ENCODE peak calls at places on chromosomes 11 and 22, in five cellular contexts. X is neural crest cell, T is heart left ventricle, R is sigmoid colon, S is Peyer's patch. Y is an unnamed sample.

GRCh38 chr11:26322335-26323067 is 9.4 kb upstream of the ANO3 start:
- DNase-seq in X (no peak), T (no peak), R (no peak), S (no peak), Y (no peak)

GRCh38 chr11:126415128-126415527 is 59.6 kb downstream of the ST3GAL4 start:
- DNase-seq in X (no peak), T (peak; percentile 83), R (peak; percentile 97), S (peak; percentile 71), Y (peak; percentile 92)

GRCh38 chr11:103903621-103904323 is 132.7 kb upstream of the DDI1 start:
- DNase-seq in X (no peak), T (no peak), R (no peak), S (no peak), Y (no peak)

GRCh38 chr22:48478124-48478523 is 1349.5 kb downstream of the BRD1 start:
- DNase-seq in X (no peak), T (no peak), R (no peak), S (no peak), Y (peak; percentile 61)

GRCh38 chr11:134024420-134025085 is 44.3 kb upstream of the JAM3 start:
- DNase-seq in X (no peak), T (no peak), R (no peak), S (no peak), Y (no peak)

GRCh38 chr22:25357606-25358420 is 138.4 kb downstream of the CRYBB2 start:
- DNase-seq in X (no peak), T (no peak), R (peak; percentile 55), S (no peak), Y (peak; percentile 46)

GRCh38 chr11:1060885-1061616 is 13.6 kb upstream of the MUC2 start:
- DNase-seq in X (no peak), T (no peak), R (no peak), S (peak; percentile 89), Y (peak; percentile 79)

GRCh38 chr11:113261709-113262475 is 52.5 kb upstream of the TTC12 start:
- DNase-seq in X (no peak), T (no peak), R (no peak), S (no peak), Y (no peak)

GRCh38 chr22:46735747-46736608 is 2.1 kb downstream of the CERK start:
- DNase-seq in X (no peak), T (no peak), R (no peak), S (peak; percentile 50), Y (peak; percentile 59)

GRCh38 chr11:71139516-71140205 is 112.7 kb downstream of the SHANK2 start:
- DNase-seq in X (no peak), T (peak; percentile 28), R (peak; percentile 78), S (no peak), Y (peak; percentile 92)

GRCh38 chr22:50224071-50224470 is 20.8 kb downstream of the TUBGCP6 start:
- DNase-seq in X (no peak), T (no peak), R (no peak), S (no peak), Y (no peak)

GRCh38 chr11:93537022-93537421 is 6.2 kb downstream of the SMCO4 start:
- DNase-seq in X (no peak), T (peak; percentile 71), R (no peak), S (no peak), Y (no peak)

GRCh38 chr11:130118165-130118564 is 41.4 kb upstream of the ST14 start:
- DNase-seq in X (no peak), T (no peak), R (no peak), S (no peak), Y (no peak)

GRCh38 chr11:61577383-61578118 is 3.3 kb downstream of the SYT7 start:
- DNase-seq in X (peak; percentile 34), T (peak; percentile 42), R (no peak), S (no peak), Y (no peak)
- TF ChIP-seq CTCF in X (peak; percentile 45), T (peak; percentile 50), R (no peak), S (no peak), Y (peak; percentile 32)

GRCh38 chr22:41481925-41482318 is 13.0 kb downstream of the ACO2 start:
- DNase-seq in X (no peak), T (no peak), R (no peak), S (peak; percentile 24), Y (no peak)

GRCh38 chr22:41482319-41482935 is 13.5 kb downstream of the ACO2 start:
- DNase-seq in X (no peak), T (no peak), R (no peak), S (no peak), Y (no peak)

GRCh38 chr22:41479671-41480396 is 10.9 kb downstream of the ACO2 start:
- DNase-seq in X (peak; percentile 12), T (no peak), R (no peak), S (no peak), Y (no peak)

GRCh38 chr22:41480397-41480735 is 11.4 kb downstream of the ACO2 start:
- DNase-seq in X (no peak), T (no peak), R (no peak), S (no peak), Y (no peak)

DNA sequence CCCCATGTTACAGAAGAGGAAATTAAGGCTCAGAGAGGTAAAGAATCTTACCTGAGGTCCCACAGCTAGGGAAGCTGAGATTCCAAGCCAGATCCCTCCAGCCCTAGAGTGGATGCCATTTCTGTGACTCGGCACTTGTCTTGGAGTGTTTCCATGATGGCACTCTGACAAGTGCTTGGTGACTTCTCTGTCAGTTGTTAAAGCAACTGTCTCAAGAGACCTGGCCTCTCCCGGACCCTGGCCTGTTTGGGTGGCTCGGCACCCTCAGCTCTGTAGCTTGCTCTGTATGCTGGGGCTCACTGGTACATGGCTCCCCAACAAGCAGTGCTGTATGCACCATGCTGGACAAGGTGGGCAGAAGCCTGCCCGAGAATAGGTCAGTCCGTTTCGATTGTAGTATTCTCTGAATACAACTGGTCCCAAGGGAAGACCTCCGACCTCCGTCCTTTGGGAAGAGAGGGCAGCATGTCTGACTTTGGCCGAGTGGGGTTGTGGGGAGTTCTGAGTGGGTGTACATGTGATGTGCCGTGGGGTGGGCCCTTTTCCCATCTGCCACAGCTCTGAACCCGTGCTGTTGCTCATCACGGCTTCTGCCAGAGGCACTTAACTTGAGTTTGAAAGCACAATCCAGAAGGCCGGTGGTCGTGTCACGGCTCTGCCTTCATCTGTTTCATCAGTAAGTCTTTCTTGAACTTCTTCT is 12.4 kb downstream of the ACO2 start:
- DNase-seq in X (no peak), T (peak; percentile 43), R (no peak), S (peak; percentile 39), Y (peak; percentile 68)
- TF ChIP-seq CTCF in X (no peak), T (no peak), R (no peak), S (no peak), Y (no peak)

GRCh38 chr11:119371778-119372182 is 9.7 kb downstream of the USP2 start:
- DNase-seq in X (no peak), T (no peak), R (no peak), S (peak; percentile 59), Y (peak; percentile 39)
- TF ChIP-seq CTCF in X (no peak), T (peak; percentile 16), R (no peak), S (peak; percentile 53), Y (peak; percentile 22)

DNA sequence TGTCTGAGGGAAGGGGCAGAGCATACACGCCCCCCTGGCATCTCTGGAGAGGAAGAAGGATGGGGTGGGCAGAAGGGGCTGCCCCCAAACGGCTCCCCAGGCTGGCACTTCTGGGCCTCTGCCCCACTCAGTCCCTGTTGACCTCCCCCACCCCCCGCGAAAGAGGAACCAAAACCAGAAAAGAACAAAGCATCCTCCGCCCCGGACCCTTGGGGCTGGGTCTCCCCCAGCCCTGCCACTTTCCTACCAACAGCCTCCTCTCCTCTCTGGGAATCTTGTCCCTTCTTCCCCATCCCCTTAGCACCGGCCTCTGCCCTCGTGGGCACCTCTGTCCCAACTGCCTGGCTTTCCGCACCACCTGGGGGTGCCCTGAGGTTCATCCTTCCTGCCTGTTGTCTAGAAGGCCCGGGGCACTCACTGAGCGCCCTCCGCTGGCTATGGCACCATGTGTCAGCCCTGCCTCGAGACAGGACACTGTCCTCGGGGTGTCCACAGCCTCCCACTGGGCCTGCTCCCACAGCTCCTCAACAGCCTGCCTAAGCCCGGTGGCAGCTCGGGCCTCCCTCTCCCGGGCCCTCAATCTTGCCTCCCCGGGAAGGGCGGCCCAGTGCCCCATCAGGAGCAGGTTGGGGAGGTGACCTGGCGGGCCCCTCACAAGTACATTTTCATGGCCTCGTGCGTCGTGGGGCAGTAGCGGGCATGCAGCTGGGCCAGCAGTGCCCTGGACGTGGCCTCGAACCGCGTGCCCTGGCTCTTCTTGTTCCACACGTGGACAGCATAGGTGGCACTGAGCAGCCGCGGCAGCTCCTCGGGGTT is 28.2 kb downstream of the A4GALT start:
- DNase-seq in X (no peak), T (no peak), R (no peak), S (no peak), Y (peak; percentile 63)
- TF ChIP-seq CTCF in X (no peak), T (no peak), R (no peak), S (no peak), Y (peak; percentile 11)

GRCh38 chr22:42967933-42968332 is 47.0 kb downstream of the PACSIN2 start:
- DNase-seq in X (no peak), T (peak; percentile 61), R (peak; percentile 82), S (no peak), Y (peak; percentile 79)
- TF ChIP-seq CTCF in X (no peak), T (peak; percentile 22), R (no peak), S (peak; percentile 25), Y (no peak)

GRCh38 chr22:27250418-27250817 is 551.1 kb downstream of the MN1 start:
- DNase-seq in X (no peak), T (no peak), R (no peak), S (no peak), Y (no peak)
- TF ChIP-seq CTCF in X (no peak), T (no peak), R (no peak), S (no peak), Y (no peak)

DNA sequence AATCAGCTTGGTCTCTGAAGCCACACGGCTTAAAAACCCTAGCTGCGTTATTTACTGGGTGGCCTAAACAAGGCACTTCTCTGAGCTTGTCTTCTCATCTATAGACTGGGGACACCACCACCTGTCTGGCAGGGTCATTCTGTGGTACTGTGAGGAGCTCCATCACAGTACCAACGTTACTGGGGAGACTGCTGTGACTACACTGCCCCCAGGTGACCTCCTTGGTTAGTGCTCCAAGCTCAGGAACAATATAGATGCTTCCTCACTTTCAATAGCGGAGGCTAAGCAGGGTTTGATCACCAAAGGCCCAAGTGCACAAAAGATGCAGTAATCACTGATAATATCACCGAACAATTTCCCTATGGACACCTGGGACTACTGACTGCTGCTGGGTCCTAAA is 18.9 kb downstream of the PRPF19 start:
- DNase-seq in X (no peak), T (no peak), R (no peak), S (peak; percentile 68), Y (no peak)
- TF ChIP-seq CTCF in X (peak; percentile 59), T (peak; percentile 57), R (no peak), S (peak; percentile 83), Y (peak; percentile 23)

DNA sequence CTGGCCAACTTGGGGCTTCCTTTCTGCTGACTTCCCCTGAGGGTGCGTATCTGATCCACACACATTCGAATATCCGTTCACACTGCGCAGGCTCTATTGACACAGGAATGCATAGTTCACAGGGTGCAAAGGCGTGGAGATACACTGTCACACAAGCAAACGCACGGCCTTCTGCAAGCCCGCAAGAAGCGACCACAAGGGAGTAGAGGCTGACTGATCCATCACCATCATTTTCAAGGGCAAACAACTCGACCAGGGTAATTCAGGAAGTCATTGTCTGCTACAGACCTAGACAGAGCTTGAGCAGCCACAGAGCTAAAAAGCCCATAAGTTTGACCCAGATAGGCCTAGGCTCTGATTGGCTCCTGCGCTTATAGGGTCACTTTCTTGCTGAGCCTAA is 392.3 kb downstream of the MN1 start:
- DNase-seq in X (no peak), T (no peak), R (no peak), S (no peak), Y (no peak)
- TF ChIP-seq CTCF in X (no peak), T (no peak), R (no peak), S (no peak), Y (no peak)

Y was measured in kidney.